ENCODE peak calls at places on chromosome 20, in eight cellular contexts. Q, H, Z, S, F, D, E and V are unnamed samples.

GRCh38 chr20:54869765-54870164 is 394.4 kb downstream of the DOK5 start:
- DNase-seq in S (no peak), F (no peak), E (no peak), D (no peak), Q (no peak), H (no peak), Z (no peak), V (no peak)

GRCh38 chr20:45407067-45407745 is 883 bp upstream of the DBNDD2 start:
- DNase-seq in Z (peak; percentile 37), Q (peak; percentile 34), E (peak; percentile 65), H (peak; percentile 82), S (peak; percentile 45), D (peak; percentile 65), F (peak; percentile 66), V (peak; percentile 53)

GRCh38 chr20:4192378-4193048 is 177.2 kb upstream of the RNF24 start:
- DNase-seq in D (no peak), F (no peak), Z (no peak), S (no peak), E (no peak), Q (no peak), H (no peak), V (no peak)

GRCh38 chr20:18164356-18164755 is 26.7 kb downstream of the KAT14 start:
- DNase-seq in F (no peak), Q (no peak), Z (no peak), E (no peak), S (no peak), D (no peak), H (no peak), V (no peak)

GRCh38 chr20:43750774-43751166 is 24.0 kb upstream of the GTSF1L start:
- DNase-seq in H (no peak), Z (no peak), D (no peak), S (no peak), Q (no peak), E (no peak), F (no peak), V (no peak)

GRCh38 chr20:48789781-48790544 is 37.8 kb downstream of the PREX1 start:
- DNase-seq in Q (no peak), F (no peak), D (no peak), H (no peak), Z (no peak), S (no peak), E (no peak), V (no peak)

GRCh38 chr20:2140561-2140960 is 38.9 kb downstream of the STK35 start:
- DNase-seq in S (peak; percentile 23), Z (peak; percentile 90), D (peak; percentile 73), E (peak; percentile 70), Q (no peak), H (peak; percentile 82), F (no peak), V (peak; percentile 54)

GRCh38 chr20:32972181-32973076 is 31.8 kb downstream of the SUN5 start:
- DNase-seq in S (no peak), F (peak; percentile 13), E (no peak), Z (peak; percentile 7), H (no peak), D (no peak), Q (no peak), V (no peak)

GRCh38 chr20:19012671-19013070 is 199.1 kb downstream of the SCP2D1 start:
- DNase-seq in F (no peak), D (no peak), E (no peak), H (no peak), Z (peak; percentile 51), S (no peak), Q (no peak), V (peak; percentile 56)

GRCh38 chr20:33667245-33668086 is 723 bp downstream of the ACTL10 start:
- DNase-seq in D (peak; percentile 58), F (no peak), E (no peak), Q (peak; percentile 88), S (peak; percentile 87), H (peak; percentile 90), Z (peak; percentile 80), V (peak; percentile 69)

GRCh38 chr20:54292186-54292585 is 84.3 kb downstream of the PFDN4 start:
- DNase-seq in D (no peak), E (no peak), Z (no peak), H (no peak), Q (no peak), S (no peak), F (no peak), V (no peak)

GRCh38 chr20:11140359-11140758 is 466.6 kb upstream of the JAG1 start:
- DNase-seq in Z (no peak), D (no peak), S (no peak), F (no peak), Q (no peak), E (no peak), H (no peak), V (no peak)

GRCh38 chr20:11143481-11143880 is 469.7 kb upstream of the JAG1 start:
- DNase-seq in H (no peak), D (no peak), F (no peak), S (no peak), Q (no peak), E (no peak), Z (no peak), V (no peak)

DNA sequence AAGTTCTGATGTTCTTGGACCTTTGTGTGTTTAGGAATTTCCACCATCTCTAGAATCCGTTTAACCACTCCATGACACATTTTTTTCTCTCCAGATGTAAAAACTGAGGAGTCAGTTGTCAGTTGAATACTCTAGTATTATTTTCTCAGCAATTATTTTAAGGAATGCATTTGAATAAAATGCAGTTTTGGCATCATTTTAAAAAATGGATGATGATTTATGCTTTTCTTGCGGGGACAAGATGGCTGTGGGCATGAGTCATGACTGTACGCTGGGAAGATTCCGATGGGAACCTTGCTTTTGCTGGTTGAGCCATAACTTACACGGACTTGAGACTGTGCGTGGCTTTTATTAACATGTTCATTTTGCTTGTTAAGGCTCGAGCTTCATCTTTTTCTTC is 470.3 kb upstream of the JAG1 start:
- DNase-seq in D (no peak), Z (no peak), Q (no peak), H (no peak), E (no peak), S (no peak), F (no peak), V (peak; percentile 39)
- H3K27ac ChIP-seq in D (no peak overlapping the region), Z (no peak overlapping the region), Q (no peak overlapping the region), H (no peak overlapping the region), E (peak overlapping the region; percentile 43), S (no peak overlapping the region), F (no peak overlapping the region), V (peak overlapping the region; percentile 3)

GRCh38 chr20:7379621-7380220 is 560.5 kb downstream of the HAO1 start:
- DNase-seq in Z (no peak), E (no peak), F (no peak), H (no peak), D (no peak), Q (no peak), S (no peak), V (no peak)

GRCh38 chr20:7387638-7388193 is 552.5 kb downstream of the HAO1 start:
- DNase-seq in S (no peak), E (no peak), H (no peak), Z (no peak), Q (no peak), D (no peak), F (no peak), V (no peak)

GRCh38 chr20:7379206-7379605 is 561.1 kb downstream of the HAO1 start:
- DNase-seq in E (no peak), Q (no peak), H (no peak), Z (no peak), D (no peak), S (no peak), F (no peak), V (no peak)

DNA sequence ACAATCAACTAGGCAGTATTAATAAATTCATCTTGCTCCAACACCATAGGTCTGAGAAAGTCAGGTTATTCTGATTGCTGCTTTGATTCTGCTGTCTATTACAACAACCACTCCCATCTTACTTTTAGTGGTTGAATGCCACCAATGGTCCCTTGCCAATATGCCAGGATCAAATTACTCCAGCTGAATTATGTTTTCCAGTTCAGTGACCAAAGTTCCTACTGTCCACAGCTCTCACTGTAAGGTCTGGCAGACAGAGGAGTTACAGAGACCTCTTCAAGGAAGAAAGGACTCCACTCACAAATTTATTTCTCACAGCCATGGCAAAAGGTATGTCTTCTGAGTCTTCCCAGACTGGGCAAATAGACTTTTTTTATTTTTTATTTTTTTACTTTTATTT is 557.0 kb downstream of the HAO1 start:
- DNase-seq in E (no peak), D (no peak), Z (no peak), H (no peak), Q (no peak), F (no peak), S (no peak), V (no peak)
- H3K4me1 ChIP-seq in E (no peaks in the 10 kb centered on the region), D (no peaks in the 10 kb centered on the region), Z (no peaks in the 10 kb centered on the region), H (no peaks in the 10 kb centered on the region), Q (no peaks in the 10 kb centered on the region), F (peaks cover 1% of the 10 kb centered on the region), S (no peaks in the 10 kb centered on the region), V (no peaks in the 10 kb centered on the region)

DNA sequence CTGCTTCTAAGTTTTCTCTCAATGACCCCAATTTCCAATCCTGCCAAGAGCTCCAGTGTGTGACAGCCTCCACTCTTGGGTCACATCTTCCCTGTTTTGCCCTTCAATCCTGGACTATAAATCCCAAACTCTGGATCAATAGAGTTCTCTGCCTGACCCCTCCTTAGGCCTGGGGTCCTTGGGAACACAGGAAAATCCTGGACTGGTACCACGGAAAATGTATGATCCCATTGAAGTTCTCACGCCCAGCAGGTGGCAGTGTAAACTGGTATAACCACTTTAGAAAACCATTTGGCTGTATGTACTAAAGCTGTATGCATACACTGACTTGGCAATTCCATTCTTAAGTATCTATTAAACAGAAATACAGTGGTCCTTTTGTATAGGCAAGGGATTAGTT is 98.0 kb downstream of the SNAP25 start:
- DNase-seq in S (no peak), D (no peak), Q (no peak), E (no peak), Z (peak; percentile 50), F (peak; percentile 28), H (no peak), V (no peak)
- TF ChIP-seq CTCF in S (no peak), D (peak; percentile 42), Q (peak; percentile 44), E (no peak), Z (peak; percentile 48), F (peak; percentile 25), H (peak; percentile 35), V (no peak)

GRCh38 chr20:39291301-39291700 is 329.2 kb downstream of the DHX35 start:
- DNase-seq in E (no peak), S (no peak), Z (peak; percentile 80), Q (no peak), D (no peak), H (no peak), F (no peak), V (peak; percentile 58)
- H3K27ac ChIP-seq in E (no peak overlapping the region), S (no peak overlapping the region), Z (no peak overlapping the region), Q (no peak overlapping the region), D (no peak overlapping the region), H (no peak overlapping the region), F (no peak overlapping the region), V (no peak overlapping the region)